ENCODE peak calls at places on chromosomes 13 and 19, in seven cellular contexts. Q is effector CD4-positive, alpha-beta T cell; F is NCI-H748 treated with DMSO at 0.1 percent for 48 hours; K is AG09309; D is Daoy; I is hypothalamus; Y is stimulated activated CD8-positive, alpha-beta memory T cell treated with anti-CD3 and anti-CD28 coated beads, Interleukin-12 subunit alpha, Interleukin-12 subunit beta, amount 100 ng/mL, for 1 hour. V is an unnamed sample.

GRCh38 chr19:38210458-38210987 is 13.5 kb downstream of the DPF1 start:
- DNase-seq in Y (no peak), Q (no peak), D (peak; percentile 45), K (no peak), F (peak; percentile 68), I (peak; percentile 73), V (no peak)

GRCh38 chr13:75836441-75836840 is 200.3 kb downstream of the LMO7 start:
- DNase-seq in K (no peak), Y (no peak), D (no peak), I (no peak), Q (no peak), F (no peak), V (no peak)

GRCh38 chr19:2549701-2550191 is 73.8 kb downstream of the GADD45B start:
- DNase-seq in D (peak; percentile 74), K (peak; percentile 79), Y (no peak), I (peak; percentile 32), F (no peak), Q (no peak), V (peak; percentile 88)

GRCh38 chr13:51534075-51534817 is 50.0 kb upstream of the WDFY2 start:
- DNase-seq in F (no peak), D (peak; percentile 26), Q (no peak), Y (peak; percentile 19), K (no peak), I (no peak), V (no peak)

GRCh38 chr13:32086791-32087441 is 55.3 kb downstream of the FRY start:
- DNase-seq in I (no peak), F (peak; percentile 34), Y (no peak), Q (no peak), K (no peak), D (no peak), V (no peak)

GRCh38 chr19:47272448-47273312 is 2.0 kb upstream of the INAFM1 start:
- DNase-seq in Q (peak; percentile 41), D (no peak), F (no peak), I (no peak), Y (peak; percentile 22), K (peak; percentile 24), V (no peak)

GRCh38 chr19:7535035-7535992 is at the start of gene PNPLA6:
- DNase-seq in D (peak; percentile 97), F (peak; percentile 49), Y (peak; percentile 83), K (peak; percentile 73), I (peak; percentile 93), Q (peak; percentile 94), V (peak; percentile 81)

GRCh38 chr19:1852294-1852646 is 4.0 kb upstream of the REXO1 start:
- DNase-seq in D (no peak), K (no peak), Q (no peak), Y (no peak), F (no peak), I (no peak), V (no peak)

GRCh38 chr19:51687791-51688664 is 5.1 kb upstream of the SPACA6 start:
- DNase-seq in K (no peak), Y (no peak), I (no peak), D (peak; percentile 70), F (peak; percentile 47), Q (no peak), V (no peak)

GRCh38 chr19:52778811-52779210 is 7.8 kb downstream of the ZNF600 start:
- DNase-seq in Q (peak; percentile 3), Y (no peak), D (peak; percentile 10), F (no peak), I (no peak), K (no peak), V (no peak)

GRCh38 chr19:1365306-1365963 is 18.3 kb upstream of the NDUFS7 start:
- DNase-seq in F (no peak), D (no peak), I (no peak), Q (no peak), K (no peak), Y (no peak), V (no peak)

GRCh38 chr13:100210966-100211710 is 122.2 kb downstream of the PCCA start:
- DNase-seq in F (no peak), I (no peak), K (no peak), Q (no peak), D (no peak), Y (no peak), V (no peak)

GRCh38 chr19:33462112-33462726 is 59.4 kb downstream of the PEPD start:
- DNase-seq in I (no peak), K (no peak), F (no peak), D (no peak), Y (no peak), Q (no peak), V (no peak)

GRCh38 chr19:9991425-9992191 is 18.7 kb downstream of the COL5A3 start:
- DNase-seq in Y (no peak), K (no peak), Q (no peak), F (no peak), D (no peak), I (no peak), V (no peak)

V was measured in GM04504.